ENCODE peak calls at places on chromosome 18, in ten cellular contexts. V is hepatocyte; X is right lobe of liver; I is left ventricle myocardium inferior; B is foreskin keratinocyte; T is tibial nerve; K is progenitor cell of endocrine pancreas; Y is CD8-positive, alpha-beta T cell; J is astrocyte; W is BJ. P is an unnamed sample.

GRCh38 chr18:23972416-23972815 is 42.1 kb upstream of the TTC39C start:
- DNase-seq in V (no peak), K (no peak), W (no peak), J (peak; percentile 18), X (no peak), T (no peak), B (peak; percentile 82), I (no peak), Y (no peak), P (no peak)

GRCh38 chr18:32956591-32957310 is 183.9 kb upstream of the KLHL14 start:
- DNase-seq in T (no peak), K (no peak), V (peak; percentile 13), X (no peak), Y (no peak), I (no peak), W (no peak), B (peak; percentile 4), J (peak; percentile 71), P (no peak)

GRCh38 chr18:74994502-74995403 is 214.2 kb downstream of the PTGR3 start:
- DNase-seq in Y (peak; percentile 10), J (peak; percentile 25), V (no peak), X (no peak), B (peak; percentile 29), I (no peak), W (no peak), K (no peak), T (no peak), P (peak; percentile 41)

GRCh38 chr18:35620765-35621164 is 39.2 kb downstream of the GALNT1 start:
- DNase-seq in I (no peak), B (no peak), X (no peak), W (no peak), Y (no peak), T (no peak), K (no peak), V (no peak), J (no peak), P (no peak)

GRCh38 chr18:23553887-23554286 is 32.4 kb downstream of the NPC1 start:
- DNase-seq in K (no peak), Y (no peak), V (no peak), X (no peak), W (no peak), I (no peak), J (no peak), B (no peak), T (no peak), P (no peak)

GRCh38 chr18:7684966-7685365 is 117.8 kb downstream of the PTPRM start:
- DNase-seq in I (no peak), K (no peak), V (no peak), T (no peak), X (no peak), J (no peak), W (no peak), B (peak; percentile 82), Y (no peak), P (no peak)

GRCh38 chr18:60506190-60506589 is 133.6 kb upstream of the MC4R start:
- DNase-seq in V (no peak), T (no peak), X (no peak), W (no peak), B (no peak), K (no peak), I (no peak), J (no peak), Y (no peak), P (no peak)

GRCh38 chr18:80253871-80254492 is 6.7 kb upstream of the PARD6G start:
- DNase-seq in J (no peak), T (no peak), I (no peak), Y (no peak), K (no peak), B (no peak), X (no peak), W (no peak), V (peak; percentile 11), P (no peak)

GRCh38 chr18:22230403-22231042 is 61.1 kb downstream of the GATA6 start:
- DNase-seq in V (peak; percentile 68), B (peak; percentile 67), T (no peak), Y (no peak), W (no peak), I (no peak), K (no peak), X (no peak), J (peak; percentile 91), P (no peak)

GRCh38 chr18:63550068-63550467 is 7.9 kb downstream of the SERPINB12 start:
- DNase-seq in J (no peak), W (no peak), V (no peak), I (no peak), X (no peak), B (peak; percentile 14), K (no peak), T (no peak), Y (no peak), P (no peak)

GRCh38 chr18:29436459-29436858 is 1259.5 kb upstream of the CDH2 start:
- DNase-seq in K (no peak), X (no peak), V (no peak), B (no peak), J (no peak), Y (no peak), T (no peak), W (no peak), I (no peak), P (no peak)
- TF ChIP-seq CTCF in K (peak; percentile 39), X (no peak), V (no peak), B (peak; percentile 16), J (no peak), Y (no peak), T (no peak), W (no peak), I (no peak), P (no peak)

DNA sequence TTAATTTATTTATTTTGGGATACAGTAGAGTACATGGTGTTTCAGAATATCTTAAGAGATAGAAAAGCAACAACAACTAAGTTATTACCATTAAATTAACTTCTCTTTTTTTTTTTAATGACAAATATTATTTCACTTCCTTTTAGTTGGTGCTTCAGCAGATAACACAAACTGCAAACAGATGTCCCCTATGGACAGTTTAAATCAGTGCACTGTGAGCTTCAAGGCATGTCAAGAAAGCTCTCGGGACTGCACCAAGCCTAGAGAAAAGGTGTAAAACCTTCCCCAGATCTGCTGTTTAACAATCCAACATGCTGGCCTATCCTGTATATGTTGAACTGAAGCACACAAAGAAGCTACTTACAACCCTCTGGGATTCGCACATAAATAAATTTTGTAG is 122.7 kb downstream of the TCF4 start:
- DNase-seq in B (no peak), K (no peak), T (no peak), W (no peak), V (no peak), X (no peak), I (no peak), J (no peak), Y (no peak), P (no peak)
- TF ChIP-seq CTCF in B (no peak), K (no peak), T (no peak), W (peak; percentile 3), V (no peak), X (no peak), I (no peak), J (no peak), Y (no peak), P (no peak)

DNA sequence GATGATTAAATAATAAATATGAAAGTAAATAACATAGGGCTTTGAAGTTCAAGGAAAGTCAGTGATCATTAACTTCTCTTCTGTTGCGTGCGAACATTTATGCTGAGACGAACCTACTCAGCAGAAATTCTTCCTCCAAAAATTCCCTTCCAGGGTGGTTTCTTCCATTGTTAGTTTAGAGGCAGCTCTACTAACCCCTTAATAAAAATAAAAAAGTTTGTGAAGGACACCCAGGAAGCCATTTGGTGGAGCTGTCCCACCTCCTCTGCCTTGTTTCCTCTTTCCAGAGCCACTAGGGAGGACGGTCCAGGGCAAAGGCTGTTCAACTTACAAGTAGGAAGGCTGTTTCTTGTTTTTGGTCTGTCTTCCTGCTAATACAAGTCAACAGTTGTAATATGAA is 2.1 kb upstream of the SMAD2 start:
- DNase-seq in Y (no peak), K (no peak), J (no peak), B (no peak), I (no peak), V (no peak), W (no peak), T (no peak), X (no peak), P (no peak)
- TF ChIP-seq CTCF in Y (no peak), K (no peak), J (no peak), B (peak; percentile 25), I (no peak), V (peak; percentile 3), W (no peak), T (no peak), X (no peak), P (no peak)

DNA sequence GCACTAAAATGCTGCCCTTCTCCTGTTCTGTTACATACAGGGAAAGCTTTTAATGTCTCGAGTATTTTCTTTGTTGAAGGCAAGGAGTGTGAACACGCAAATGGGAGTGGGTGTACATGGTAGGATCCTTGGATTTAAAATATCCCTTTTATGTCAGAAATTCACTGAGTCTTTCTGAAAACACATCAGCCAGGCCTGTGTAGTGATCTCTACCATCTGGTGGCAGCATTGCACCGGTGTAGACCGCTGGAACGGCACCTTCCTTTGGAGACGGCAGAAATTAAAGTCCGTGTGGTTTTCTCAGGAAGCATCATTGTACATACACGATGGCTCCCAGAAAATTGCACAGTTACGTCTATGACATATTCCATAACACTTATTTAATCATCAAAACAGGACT is 515.8 kb downstream of the GALR1 start:
- DNase-seq in J (no peak), B (peak; percentile 0), X (no peak), T (no peak), K (peak; percentile 48), W (no peak), V (peak; percentile 72), I (no peak), Y (no peak), P (no peak)
- TF ChIP-seq CTCF in J (peak; percentile 24), B (peak; percentile 24), X (peak; percentile 42), T (peak; percentile 13), K (peak; percentile 74), W (no peak), V (peak; percentile 75), I (peak; percentile 57), Y (no peak), P (no peak)

GRCh38 chr18:67463829-67464228 is 52.7 kb downstream of the DSEL start:
- DNase-seq in X (no peak), T (no peak), I (no peak), J (no peak), B (no peak), W (no peak), V (peak; percentile 11), K (no peak), Y (no peak), P (no peak)
- TF ChIP-seq CTCF in X (peak; percentile 24), T (no peak), I (no peak), J (peak; percentile 24), B (peak; percentile 42), W (peak; percentile 5), V (peak; percentile 20), K (peak; percentile 38), Y (no peak), P (no peak)

DNA sequence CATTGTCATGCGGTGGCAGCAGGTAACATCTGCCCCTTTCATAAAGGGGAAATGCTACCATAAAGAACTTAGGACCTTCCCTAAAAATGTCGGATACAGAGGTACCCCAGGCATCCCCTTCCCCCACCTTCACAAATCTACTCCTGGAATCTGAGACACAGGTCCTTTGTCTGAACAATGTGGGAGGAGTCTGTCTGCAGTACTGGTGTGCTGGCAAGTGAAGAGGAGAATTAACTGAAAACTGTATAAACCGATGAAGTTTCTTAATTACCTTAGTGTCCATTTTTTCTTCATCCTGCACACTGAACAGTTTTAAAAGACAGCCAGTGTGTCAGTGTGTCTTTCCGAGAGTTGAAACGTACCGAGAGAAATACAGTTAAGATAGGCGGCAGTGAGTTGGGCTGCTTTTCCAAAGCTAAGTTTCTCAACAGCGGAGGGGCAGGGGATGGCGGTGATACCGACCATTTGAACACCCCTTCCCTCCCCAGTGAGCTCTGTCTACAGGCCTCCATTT is 1.8 kb downstream of the MEX3C start:
- DNase-seq in X (no peak), T (no peak), B (peak; percentile 64), I (no peak), K (no peak), W (no peak), J (peak; percentile 70), V (peak; percentile 74), Y (peak; percentile 13), P (peak; percentile 45)
- TF ChIP-seq CTCF in X (no peak), T (no peak), B (no peak), I (no peak), K (no peak), W (no peak), J (no peak), V (no peak), Y (no peak), P (no peak)

P was measured in natural killer cell.